ENCODE peak calls at places on chromosome 11, in ten cellular contexts. M is lower lobe of right lung, Q is body of pancreas, W is fibroblast of lung, F is kidney epithelial cell, Y is AG09309, P is GM12865, C is AG04450, D is lung, T is OCI-LY7. B is an unnamed sample.
A peak's percentile ranks its signal among the peaks of the same experiment; 100 is the strongest.

GRCh38 chr11:57792870-57793269 is 31.3 kb downstream of the CTNND1 start:
- DNase-seq in M (no peak), T (no peak), Y (no peak), F (no peak), Q (no peak), C (no peak), W (no peak), P (no peak), D (no peak), B (peak; percentile 35)

GRCh38 chr11:125679397-125679796 is 1.2 kb downstream of the ACRV1 start:
- DNase-seq in F (no peak), D (no peak), P (no peak), W (no peak), M (no peak), Q (no peak), C (no peak), T (peak; percentile 7), Y (no peak), B (peak; percentile 3)

GRCh38 chr11:57399928-57400578 is 9.6 kb upstream of the PRG2 start:
- DNase-seq in C (no peak), F (no peak), T (no peak), M (no peak), D (no peak), Q (no peak), P (no peak), Y (no peak), W (no peak), B (no peak)

GRCh38 chr11:19953909-19954308 is 206.4 kb downstream of the DBX1 start:
- DNase-seq in W (peak; percentile 94), Q (no peak), M (no peak), F (peak; percentile 64), Y (peak; percentile 79), T (no peak), D (no peak), P (no peak), C (peak; percentile 62), B (peak; percentile 89)

GRCh38 chr11:108606070-108606469 is 12.5 kb upstream of the EXPH5 start:
- DNase-seq in W (no peak), T (no peak), C (no peak), F (no peak), D (no peak), Q (no peak), P (no peak), Y (no peak), M (no peak), B (no peak)

GRCh38 chr11:77761481-77761880 is 59.0 kb downstream of the RSF1 start:
- DNase-seq in F (no peak), Q (no peak), M (no peak), C (no peak), D (no peak), P (no peak), T (no peak), W (no peak), Y (no peak), B (no peak)

GRCh38 chr11:62573006-62573591 is 592 bp downstream of the EEF1G start:
- DNase-seq in W (no peak), D (no peak), Q (no peak), Y (no peak), C (no peak), F (no peak), P (peak; percentile 50), T (peak; percentile 51), M (no peak), B (peak; percentile 27)

GRCh38 chr11:114438303-114438702 is 964 bp upstream of the REXO2 start:
- DNase-seq in C (no peak), T (no peak), Q (no peak), M (no peak), Y (no peak), F (no peak), P (no peak), D (no peak), W (peak; percentile 47), B (no peak)

GRCh38 chr11:62015615-62016014 is 48.2 kb upstream of the FTH1 start:
- DNase-seq in D (no peak), Y (no peak), W (no peak), F (no peak), Q (no peak), P (peak; percentile 54), C (no peak), T (no peak), M (no peak), B (no peak)

GRCh38 chr11:13423372-13423771 is 39.6 kb downstream of the BTBD10 start:
- DNase-seq in P (no peak), C (no peak), Y (no peak), D (no peak), W (no peak), F (no peak), Q (no peak), T (no peak), M (no peak), B (no peak)

GRCh38 chr11:93770160-93770559 is 13.9 kb upstream of the MED17 start:
- DNase-seq in F (no peak), Y (no peak), C (no peak), W (no peak), M (no peak), D (no peak), T (no peak), P (no peak), Q (no peak), B (no peak)

GRCh38 chr11:70400643-70401042 is 2.3 kb downstream of the CTTN start:
- DNase-seq in Q (no peak), M (no peak), D (no peak), P (no peak), Y (no peak), W (no peak), F (no peak), C (no peak), T (no peak), B (no peak)

GRCh38 chr11:12215192-12215591 is 104.8 kb downstream of the MICAL2 start:
- DNase-seq in T (no peak), Y (no peak), W (no peak), Q (no peak), C (no peak), P (peak; percentile 19), D (peak; percentile 40), M (peak; percentile 67), F (no peak), B (no peak)

GRCh38 chr11:132683602-132684001 is 848.7 kb downstream of the OPCML start:
- DNase-seq in F (no peak), D (no peak), P (no peak), M (no peak), C (no peak), Y (no peak), T (no peak), W (no peak), Q (no peak), B (no peak)

DNA sequence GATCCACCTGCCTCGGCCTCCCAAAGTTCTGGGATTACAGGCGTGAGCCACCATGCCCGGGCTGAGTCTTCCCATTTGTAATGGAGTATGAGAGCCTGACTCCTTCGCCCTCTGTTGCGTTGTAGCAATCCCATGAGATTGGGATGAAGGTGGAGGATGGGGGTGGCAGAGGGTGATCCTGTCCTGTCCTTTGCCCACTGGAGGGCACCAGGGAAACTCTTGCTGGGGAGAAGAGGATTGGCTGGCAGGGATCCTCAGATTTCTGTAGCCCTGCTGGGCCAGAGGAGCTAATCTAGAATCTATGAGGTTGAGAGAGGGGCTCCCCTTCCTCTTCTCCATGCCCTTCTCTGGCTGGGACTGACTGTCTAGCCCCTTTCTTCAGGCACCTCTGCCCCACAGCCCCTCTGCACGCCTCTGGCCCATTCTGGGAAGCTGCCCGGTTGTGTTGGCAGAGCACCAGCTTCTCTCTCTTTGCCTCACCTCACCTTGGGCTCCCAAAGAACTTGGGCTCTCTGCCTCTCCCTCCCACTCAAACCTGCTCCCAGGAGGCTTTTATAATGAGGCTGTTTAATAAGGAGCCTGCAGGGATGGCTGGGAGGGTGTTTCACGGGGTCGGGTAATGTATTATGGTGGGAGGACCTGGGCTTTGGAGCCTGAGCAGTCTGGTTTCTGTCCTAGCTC is 9.5 kb upstream of the CATSPER1 start:
- DNase-seq in Y (no peak), W (no peak), P (no peak), C (no peak), D (no peak), T (no peak), F (no peak), M (no peak), Q (no peak), B (no peak)
- TF ChIP-seq CTCF in Y (no peak), W (no peak), P (no peak), C (no peak), D (no peak), T (no peak), F (no peak), M (no peak), Q (no peak), B (no peak)

DNA sequence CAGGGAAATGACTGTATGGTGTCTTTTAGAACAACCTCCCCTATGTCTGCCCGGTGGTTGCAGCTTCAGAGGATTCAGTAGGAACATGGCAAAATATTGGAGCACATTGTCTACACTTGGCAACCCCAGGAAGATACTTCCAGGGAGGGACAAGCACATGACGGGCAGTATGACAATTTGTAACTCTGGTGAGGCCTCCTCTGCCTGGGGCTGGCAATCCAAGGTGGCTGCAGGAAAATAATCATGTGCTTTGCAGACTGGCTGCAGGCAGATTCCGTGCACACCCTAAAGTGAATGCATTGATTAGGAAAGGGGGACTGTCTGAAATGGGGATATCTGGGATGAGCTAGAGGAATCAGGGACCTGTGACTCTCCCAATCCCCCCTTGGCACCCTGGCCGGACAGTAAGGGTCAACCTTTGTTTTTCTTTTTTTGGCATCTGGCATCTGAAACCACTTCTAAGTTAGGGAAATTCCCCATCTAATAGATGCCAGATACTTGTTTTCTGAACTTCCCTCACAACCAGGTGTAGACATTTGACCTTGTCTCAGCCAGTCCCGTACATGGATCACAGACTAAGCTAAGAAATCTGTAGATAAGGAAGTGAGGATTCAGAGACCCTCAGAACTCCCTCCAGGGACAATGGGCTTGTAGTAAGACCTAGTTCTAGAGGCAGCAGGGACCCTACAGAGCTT is 10.5 kb upstream of the PHOX2A start:
- DNase-seq in W (no peak), Y (no peak), Q (no peak), T (no peak), C (no peak), P (no peak), M (no peak), D (no peak), F (no peak), B (no peak)
- H3K4me3 ChIP-seq in W (no peak overlapping the region), Y (no peak overlapping the region), Q (no peak overlapping the region), T (no peak overlapping the region), C (no peak overlapping the region), P (no peak overlapping the region), M (no peak overlapping the region), D (no peak overlapping the region), F (no peak overlapping the region), B (no peak overlapping the region)

GRCh38 chr11:31958086-31958735 is 132.7 kb upstream of the RCN1 start:
- DNase-seq in P (peak; percentile 79), W (peak; percentile 43), C (no peak), Y (no peak), Q (peak; percentile 48), M (peak; percentile 65), D (peak; percentile 52), F (no peak), T (peak; percentile 35), B (peak; percentile 56)
- TF ChIP-seq CTCF in P (peak; percentile 94), W (peak; percentile 89), C (peak; percentile 85), Y (peak; percentile 88), Q (peak; percentile 33), M (peak; percentile 74), D (peak; percentile 10), F (peak; percentile 79), T (peak; percentile 80), B (peak; percentile 85)

DNA sequence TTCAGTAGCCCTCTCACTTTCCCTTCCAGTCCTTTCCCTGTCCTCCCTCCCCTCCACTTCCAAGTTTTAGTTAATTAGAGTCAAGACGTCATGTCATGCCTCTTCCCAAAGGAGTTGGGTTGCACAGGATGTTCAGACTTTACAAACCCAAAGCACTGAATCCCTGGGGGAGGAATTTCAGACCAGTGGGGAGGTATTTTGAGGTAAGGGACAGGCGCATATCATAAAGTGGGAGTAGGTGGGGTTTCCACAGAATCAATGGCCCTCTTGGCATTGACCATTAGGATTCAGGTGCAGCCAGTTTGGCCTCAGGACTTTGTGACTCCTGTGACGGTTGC is 733 bp upstream of the ACP2 start:
- DNase-seq in T (no peak), Y (no peak), W (no peak), C (no peak), P (no peak), Q (no peak), M (no peak), F (no peak), D (no peak), B (no peak)
- H3K4me3 ChIP-seq in T (peak overlapping the region; percentile 89), Y (peak overlapping the region; percentile 85), W (peak overlapping the region; percentile 87), C (peak overlapping the region; percentile 97), P (peak overlapping the region; percentile 67), Q (peak overlapping the region; percentile 87), M (peak overlapping the region; percentile 91), F (peak overlapping the region; percentile 97), D (peak overlapping the region; percentile 92), B (peak overlapping the region; percentile 96)

B was measured in fibroblast of the aortic adventitia.